ENCODE peak calls at places on chromosomes 12 and 14, in nine cellular contexts. One of them, this sample, is unnamed.

GRCh38 chr14:62030387-62030786 is 268.2 kb downstream of the SNAPC1 start:
- DNase-seq in GM23338: no peak
- DNase-seq in HCT116: no peak
- DNase-seq in fibroblast of mammary gland: no peak
- DNase-seq in transverse colon: no peak
- DNase-seq in pancreas: no peak
- DNase-seq in fibroblast of lung: no peak
- DNase-seq in AG04450: no peak
- DNase-seq in heart right ventricle: no peak
- DNase-seq in this sample: no peak

GRCh38 chr12:119869720-119870119 is 7.4 kb downstream of the CIT start:
- DNase-seq in GM23338: no peak
- DNase-seq in HCT116: peak; percentile 12
- DNase-seq in fibroblast of mammary gland: peak; percentile 97
- DNase-seq in transverse colon: no peak
- DNase-seq in pancreas: no peak
- DNase-seq in fibroblast of lung: peak; percentile 89
- DNase-seq in AG04450: peak; percentile 67
- DNase-seq in heart right ventricle: no peak
- DNase-seq in this sample: peak; percentile 84

GRCh38 chr12:44021471-44021971 is 185.6 kb downstream of the TMEM117 start:
- DNase-seq in GM23338: no peak
- DNase-seq in HCT116: no peak
- DNase-seq in fibroblast of mammary gland: no peak
- DNase-seq in transverse colon: no peak
- DNase-seq in pancreas: no peak
- DNase-seq in fibroblast of lung: peak; percentile 1
- DNase-seq in AG04450: no peak
- DNase-seq in heart right ventricle: no peak
- DNase-seq in this sample: no peak

GRCh38 chr12:132638541-132639408 is 20.2 kb downstream of the P2RX2 start:
- DNase-seq in GM23338: peak; percentile 67
- DNase-seq in HCT116: no peak
- DNase-seq in fibroblast of mammary gland: peak; percentile 81
- DNase-seq in transverse colon: no peak
- DNase-seq in pancreas: peak; percentile 34
- DNase-seq in fibroblast of lung: peak; percentile 29
- DNase-seq in AG04450: peak; percentile 30
- DNase-seq in heart right ventricle: no peak
- DNase-seq in this sample: peak; percentile 51

GRCh38 chr12:43742106-43742505 is 16.5 kb downstream of the PUS7L start:
- DNase-seq in GM23338: no peak
- DNase-seq in HCT116: no peak
- DNase-seq in fibroblast of mammary gland: peak; percentile 91
- DNase-seq in transverse colon: no peak
- DNase-seq in pancreas: no peak
- DNase-seq in fibroblast of lung: peak; percentile 93
- DNase-seq in AG04450: no peak
- DNase-seq in heart right ventricle: no peak
- DNase-seq in this sample: peak; percentile 83

GRCh38 chr14:95467657-95468056 is 48.8 kb downstream of the SYNE3 start:
- DNase-seq in GM23338: no peak
- DNase-seq in HCT116: no peak
- DNase-seq in fibroblast of mammary gland: no peak
- DNase-seq in transverse colon: no peak
- DNase-seq in pancreas: peak; percentile 35
- DNase-seq in fibroblast of lung: no peak
- DNase-seq in AG04450: no peak
- DNase-seq in heart right ventricle: no peak
- DNase-seq in this sample: no peak

GRCh38 chr12:26939192-26939832 is 1.0 kb downstream of the FGFR1OP2 start:
- DNase-seq in GM23338: no peak
- DNase-seq in HCT116: no peak
- DNase-seq in fibroblast of mammary gland: peak; percentile 49
- DNase-seq in transverse colon: no peak
- DNase-seq in pancreas: no peak
- DNase-seq in fibroblast of lung: peak; percentile 15
- DNase-seq in AG04450: no peak
- DNase-seq in heart right ventricle: no peak
- DNase-seq in this sample: peak; percentile 15

GRCh38 chr12:989751-990278 is 1.2 kb upstream of the ERC1 start:
- DNase-seq in GM23338: no peak
- DNase-seq in HCT116: no peak
- DNase-seq in fibroblast of mammary gland: peak; percentile 92
- DNase-seq in transverse colon: peak; percentile 13
- DNase-seq in pancreas: no peak
- DNase-seq in fibroblast of lung: peak; percentile 81
- DNase-seq in AG04450: no peak
- DNase-seq in heart right ventricle: peak; percentile 13
- DNase-seq in this sample: peak; percentile 76

GRCh38 chr14:33850826-33851225 is 100.0 kb downstream of the EGLN3 start:
- DNase-seq in GM23338: no peak
- DNase-seq in HCT116: no peak
- DNase-seq in fibroblast of mammary gland: no peak
- DNase-seq in transverse colon: no peak
- DNase-seq in pancreas: no peak
- DNase-seq in fibroblast of lung: no peak
- DNase-seq in AG04450: no peak
- DNase-seq in heart right ventricle: no peak
- DNase-seq in this sample: no peak

GRCh38 chr14:72788972-72789728 is 104.8 kb downstream of the DPF3 start:
- DNase-seq in GM23338: peak; percentile 24
- DNase-seq in HCT116: no peak
- DNase-seq in fibroblast of mammary gland: no peak
- DNase-seq in transverse colon: no peak
- DNase-seq in pancreas: no peak
- DNase-seq in fibroblast of lung: no peak
- DNase-seq in AG04450: no peak
- DNase-seq in heart right ventricle: no peak
- DNase-seq in this sample: no peak

GRCh38 chr14:55739967-55740707 is 160.1 kb downstream of the KTN1 start:
- DNase-seq in GM23338: no peak
- DNase-seq in HCT116: no peak
- DNase-seq in fibroblast of mammary gland: no peak
- DNase-seq in transverse colon: no peak
- DNase-seq in pancreas: peak; percentile 41
- DNase-seq in fibroblast of lung: peak; percentile 9
- DNase-seq in AG04450: no peak
- DNase-seq in heart right ventricle: no peak
- DNase-seq in this sample: no peak
- H3K4me3 ChIP-seq in GM23338: no peak overlapping the region
- H3K4me3 ChIP-seq in HCT116: no peak overlapping the region
- H3K4me3 ChIP-seq in fibroblast of mammary gland: no peak overlapping the region
- H3K4me3 ChIP-seq in transverse colon: no peak overlapping the region
- H3K4me3 ChIP-seq in pancreas: no peak overlapping the region
- H3K4me3 ChIP-seq in fibroblast of lung: no peak overlapping the region
- H3K4me3 ChIP-seq in AG04450: no peak overlapping the region
- H3K4me3 ChIP-seq in heart right ventricle: no peak overlapping the region
- H3K4me3 ChIP-seq in this sample: no peak overlapping the region

GRCh38 chr14:102209224-102209966 is 69.7 kb downstream of the WDR20 start:
- DNase-seq in GM23338: peak; percentile 67
- DNase-seq in HCT116: no peak
- DNase-seq in fibroblast of mammary gland: peak; percentile 34
- DNase-seq in transverse colon: no peak
- DNase-seq in pancreas: no peak
- DNase-seq in fibroblast of lung: no peak
- DNase-seq in AG04450: no peak
- DNase-seq in heart right ventricle: no peak
- DNase-seq in this sample: no peak
- TF ChIP-seq CTCF in GM23338: peak; percentile 45
- TF ChIP-seq CTCF in HCT116: peak; percentile 44
- TF ChIP-seq CTCF in fibroblast of mammary gland: peak; percentile 25
- TF ChIP-seq CTCF in transverse colon: no peak
- TF ChIP-seq CTCF in pancreas: no peak
- TF ChIP-seq CTCF in fibroblast of lung: peak; percentile 40
- TF ChIP-seq CTCF in AG04450: peak; percentile 36
- TF ChIP-seq CTCF in heart right ventricle: peak; percentile 51
- TF ChIP-seq CTCF in this sample: peak; percentile 37

DNA sequence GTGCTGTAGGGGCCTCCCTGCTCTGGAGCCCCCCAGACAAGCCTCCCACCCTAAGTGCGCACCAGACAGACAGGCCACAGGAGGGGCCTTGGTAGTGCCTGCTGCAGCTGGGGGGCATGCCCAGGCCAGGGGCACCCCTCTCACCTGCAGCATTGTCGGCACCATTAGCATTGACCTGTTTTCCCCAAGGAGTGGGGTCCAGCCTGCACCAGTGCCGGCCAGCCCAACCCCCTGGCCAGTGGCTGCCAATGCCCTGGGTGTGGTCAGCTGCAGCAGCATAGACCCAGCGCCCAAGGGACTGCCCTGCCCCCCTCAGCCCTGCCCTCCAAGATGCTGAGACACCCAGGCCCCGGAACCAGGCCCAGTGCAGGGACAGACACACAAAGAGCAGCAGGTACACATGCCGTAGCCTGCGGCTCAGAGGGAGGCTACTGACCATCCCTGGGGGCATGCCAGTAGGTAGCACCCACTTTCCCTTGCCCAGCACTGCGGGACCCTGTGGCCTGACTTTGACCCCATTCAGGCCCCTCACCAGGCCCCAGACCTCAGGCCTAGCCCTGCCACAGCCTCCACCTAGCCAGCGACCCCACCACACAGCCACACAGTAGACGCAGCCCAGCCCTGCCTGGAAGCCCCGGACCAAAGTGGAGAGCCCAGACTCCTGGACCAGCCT is 1.0 kb downstream of the AHNAK2 start:
- DNase-seq in GM23338: no peak
- DNase-seq in HCT116: no peak
- DNase-seq in fibroblast of mammary gland: no peak
- DNase-seq in transverse colon: no peak
- DNase-seq in pancreas: peak; percentile 20
- DNase-seq in fibroblast of lung: no peak
- DNase-seq in AG04450: no peak
- DNase-seq in heart right ventricle: no peak
- DNase-seq in this sample: no peak
- H3K4me3 ChIP-seq in GM23338: peak overlapping the region; percentile 60
- H3K4me3 ChIP-seq in HCT116: peak overlapping the region; percentile 75
- H3K4me3 ChIP-seq in fibroblast of mammary gland: peak overlapping the region; percentile 48
- H3K4me3 ChIP-seq in transverse colon: peak overlapping the region; percentile 50
- H3K4me3 ChIP-seq in pancreas: no peak overlapping the region
- H3K4me3 ChIP-seq in fibroblast of lung: peak overlapping the region; percentile 33
- H3K4me3 ChIP-seq in AG04450: peak overlapping the region; percentile 58
- H3K4me3 ChIP-seq in heart right ventricle: peak overlapping the region; percentile 52
- H3K4me3 ChIP-seq in this sample: peak overlapping the region; percentile 44

GRCh38 chr12:18935371-18935965 is 194.1 kb upstream of the PLEKHA5 start:
- DNase-seq in GM23338: no peak
- DNase-seq in HCT116: no peak
- DNase-seq in fibroblast of mammary gland: no peak
- DNase-seq in transverse colon: no peak
- DNase-seq in pancreas: no peak
- DNase-seq in fibroblast of lung: peak; percentile 57
- DNase-seq in AG04450: no peak
- DNase-seq in heart right ventricle: no peak
- DNase-seq in this sample: no peak

DNA sequence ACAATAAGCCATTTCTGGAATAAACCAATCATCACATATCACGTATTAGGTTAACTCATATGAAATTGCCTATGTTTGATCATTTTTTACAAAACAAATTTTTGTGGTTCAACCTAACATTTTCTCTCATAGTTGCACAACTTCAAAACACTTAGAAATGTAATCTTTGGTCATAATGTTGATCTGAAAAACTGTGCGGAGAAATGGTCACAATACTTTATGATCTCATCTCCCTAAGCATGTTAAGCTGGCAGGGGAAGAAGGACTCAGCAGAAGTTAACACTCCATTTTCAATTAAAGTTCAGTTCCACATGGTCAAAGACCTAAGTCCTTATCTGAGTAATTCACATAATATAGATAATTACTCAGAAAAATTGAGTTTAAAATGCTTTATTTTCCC is 194.8 kb downstream of the CAPZA3 start:
- DNase-seq in GM23338: no peak
- DNase-seq in HCT116: no peak
- DNase-seq in fibroblast of mammary gland: peak; percentile 58
- DNase-seq in transverse colon: no peak
- DNase-seq in pancreas: no peak
- DNase-seq in fibroblast of lung: peak; percentile 35
- DNase-seq in AG04450: peak; percentile 15
- DNase-seq in heart right ventricle: no peak
- DNase-seq in this sample: no peak
- TF ChIP-seq CTCF in GM23338: no peak
- TF ChIP-seq CTCF in HCT116: no peak
- TF ChIP-seq CTCF in fibroblast of mammary gland: no peak
- TF ChIP-seq CTCF in transverse colon: no peak
- TF ChIP-seq CTCF in pancreas: no peak
- TF ChIP-seq CTCF in fibroblast of lung: no peak
- TF ChIP-seq CTCF in AG04450: no peak
- TF ChIP-seq CTCF in heart right ventricle: no peak
- TF ChIP-seq CTCF in this sample: no peak